ENCODE peak calls at places on chromosomes 6 and 20, in nine cellular contexts. Q, U, P, S, D, M, L, I and N are unnamed samples.

GRCh38 chr6:159174263-159174974 is 5.2 kb downstream of the FNDC1 start:
- DNase-seq in Q (peak), U (peak), P (peak), S (no peak), D (peak), M (peak), L (peak), I (peak), N (peak)

GRCh38 chr6:47111685-47112084 is 69.6 kb upstream of the ADGRF1 start:
- DNase-seq in Q (no peak), U (no peak), P (no peak), S (no peak), D (no peak), M (no peak), L (no peak), I (no peak), N (peak)

GRCh38 chr6:26388441-26388840 is 5.5 kb downstream of the BTN2A2 start:
- DNase-seq in Q (no peak), U (no peak), P (no peak), S (no peak), D (no peak), M (no peak), L (peak), I (no peak), N (no peak)

GRCh38 chr20:38202153-38202981 is 37.3 kb upstream of the TGM2 start:
- DNase-seq in Q (no peak), U (no peak), P (no peak), S (no peak), D (no peak), M (no peak), L (no peak), I (no peak), N (no peak)

GRCh38 chr20:44540834-44541233 is 19.0 kb upstream of the SERINC3 start:
- DNase-seq in Q (no peak), U (no peak), P (no peak), S (no peak), D (no peak), M (no peak), L (peak), I (no peak), N (no peak)

GRCh38 chr6:37752718-37753117 is 55.0 kb upstream of the MDGA1 start:
- DNase-seq in Q (no peak), U (no peak), P (no peak), S (no peak), D (no peak), M (no peak), L (no peak), I (no peak), N (no peak)

GRCh38 chr6:77030929-77031674 is 432.2 kb downstream of the HTR1B start:
- DNase-seq in Q (no peak), U (no peak), P (peak), S (peak), D (no peak), M (no peak), L (no peak), I (no peak), N (no peak)

GRCh38 chr20:14337400-14338171 is at the start of gene FLRT3:
- DNase-seq in Q (peak), U (peak), P (peak), S (peak), D (no peak), M (peak), L (peak), I (peak), N (peak)

GRCh38 chr6:135667694-135668455 is 170.3 kb upstream of the AHI1 start:
- DNase-seq in Q (no peak), U (peak), P (peak), S (no peak), D (no peak), M (no peak), L (peak), I (no peak), N (peak)

GRCh38 chr6:107819217-107819616 is 4.9 kb downstream of the SCML4 start:
- DNase-seq in Q (no peak), U (no peak), P (no peak), S (no peak), D (no peak), M (no peak), L (no peak), I (no peak), N (no peak)

GRCh38 chr20:10673831-10674683 is at the start of gene JAG1:
- DNase-seq in Q (peak), U (peak), P (peak), S (no peak), D (peak), M (peak), L (peak), I (peak), N (peak)

GRCh38 chr6:122178988-122179387 is 220.5 kb upstream of the HSF2 start:
- DNase-seq in Q (no peak), U (no peak), P (no peak), S (no peak), D (no peak), M (no peak), L (no peak), I (no peak), N (no peak)

GRCh38 chr20:46400828-46401477 is 5.5 kb downstream of the ELMO2 start:
- DNase-seq in Q (no peak), U (no peak), P (no peak), S (no peak), D (no peak), M (peak), L (peak), I (no peak), N (no peak)

GRCh38 chr6:66825539-66825938 is 1118.5 kb upstream of the EYS start:
- DNase-seq in Q (no peak), U (no peak), P (no peak), S (no peak), D (no peak), M (no peak), L (no peak), I (no peak), N (no peak)

GRCh38 chr6:163731215-163732013 is 316.9 kb downstream of the QKI start:
- DNase-seq in Q (no peak), U (no peak), P (no peak), S (no peak), D (no peak), M (no peak), L (no peak), I (no peak), N (no peak)

GRCh38 chr20:54118220-54119001 is 48.0 kb upstream of the BCAS1 start:
- DNase-seq in Q (no peak), U (no peak), P (no peak), S (no peak), D (no peak), M (no peak), L (no peak), I (no peak), N (no peak)

GRCh38 chr6:46923476-46923875 is 1.7 kb upstream of the ADGRF5 start:
- DNase-seq in Q (no peak), U (no peak), P (no peak), S (no peak), D (no peak), M (no peak), L (no peak), I (no peak), N (no peak)

GRCh38 chr20:9689041-9689440 is 149.8 kb downstream of the PAK5 start:
- DNase-seq in Q (no peak), U (no peak), P (no peak), S (no peak), D (no peak), M (no peak), L (no peak), I (no peak), N (peak)

GRCh38 chr6:44487002-44487401 is 99.5 kb downstream of the CDC5L start:
- DNase-seq in Q (no peak), U (no peak), P (no peak), S (no peak), D (no peak), M (no peak), L (no peak), I (no peak), N (no peak)

GRCh38 chr20:59577037-59577808 is 27.1 kb upstream of the PHACTR3 start:
- DNase-seq in Q (no peak), U (no peak), P (no peak), S (no peak), D (no peak), M (no peak), L (peak), I (no peak), N (peak)

GRCh38 chr6:39882567-39882953 is 51.7 kb downstream of the MOCS1 start:
- DNase-seq in Q (no peak), U (no peak), P (no peak), S (peak), D (no peak), M (no peak), L (peak), I (no peak), N (no peak)

GRCh38 chr6:140082867-140083297 is 708.4 kb upstream of the CITED2 start:
- DNase-seq in Q (no peak), U (no peak), P (no peak), S (no peak), D (no peak), M (no peak), L (peak), I (no peak), N (no peak)

GRCh38 chr20:4026093-4026601 is 10.8 kb upstream of the RNF24 start:
- DNase-seq in Q (no peak), U (peak), P (no peak), S (no peak), D (no peak), M (peak), L (peak), I (no peak), N (no peak)

GRCh38 chr6:161921602-161922400 is 647.9 kb upstream of the AGPAT4 start:
- DNase-seq in Q (no peak), U (no peak), P (peak), S (no peak), D (no peak), M (no peak), L (no peak), I (no peak), N (no peak)

GRCh38 chr6:156904176-156904967 is 127.2 kb downstream of the ARID1B start:
- DNase-seq in Q (no peak), U (no peak), P (no peak), S (no peak), D (no peak), M (no peak), L (no peak), I (no peak), N (no peak)

GRCh38 chr6:24899647-24900325 is 36.0 kb downstream of the RIPOR2 start:
- DNase-seq in Q (no peak), U (peak), P (no peak), S (no peak), D (no peak), M (no peak), L (no peak), I (no peak), N (no peak)

GRCh38 chr6:21176197-21176596 is 417.4 kb upstream of the SOX4 start:
- DNase-seq in Q (no peak), U (no peak), P (no peak), S (no peak), D (no peak), M (no peak), L (no peak), I (no peak), N (no peak)

GRCh38 chr20:36845288-36845969 is 30.5 kb upstream of the TLDC2 start:
- DNase-seq in Q (no peak), U (peak), P (no peak), S (no peak), D (no peak), M (no peak), L (no peak), I (no peak), N (no peak)

GRCh38 chr6:18207949-18208348 is 52.7 kb downstream of the KDM1B start:
- DNase-seq in Q (no peak), U (no peak), P (no peak), S (no peak), D (no peak), M (no peak), L (no peak), I (no peak), N (no peak)

GRCh38 chr6:32832535-32832934 is 6.0 kb downstream of the TAP2 start:
- DNase-seq in Q (no peak), U (no peak), P (no peak), S (no peak), D (no peak), M (no peak), L (no peak), I (no peak), N (no peak)

GRCh38 chr20:33658929-33659328 is 3.2 kb upstream of the C20orf144 start:
- DNase-seq in Q (no peak), U (no peak), P (no peak), S (no peak), D (no peak), M (no peak), L (no peak), I (no peak), N (no peak)

GRCh38 chr20:50067461-50067860 is 45.5 kb downstream of the UBE2V1 start:
- DNase-seq in Q (no peak), U (no peak), P (no peak), S (no peak), D (no peak), M (no peak), L (no peak), I (no peak), N (no peak)

GRCh38 chr6:156862711-156863110 is 85.5 kb downstream of the ARID1B start:
- DNase-seq in Q (no peak), U (no peak), P (no peak), S (no peak), D (no peak), M (no peak), L (no peak), I (no peak), N (no peak)

GRCh38 chr6:116072368-116072767 is 11.7 kb upstream of the FRK start:
- DNase-seq in Q (no peak), U (no peak), P (no peak), S (no peak), D (no peak), M (no peak), L (no peak), I (no peak), N (no peak)

GRCh38 chr20:58911309-58911708 is 58.8 kb downstream of the GNAS start:
- DNase-seq in Q (no peak), U (no peak), P (no peak), S (no peak), D (no peak), M (no peak), L (no peak), I (no peak), N (no peak)

GRCh38 chr6:36249010-36249409 is 20.9 kb upstream of the PNPLA1 start:
- DNase-seq in Q (no peak), U (no peak), P (no peak), S (no peak), D (no peak), M (no peak), L (peak), I (no peak), N (no peak)